ENCODE peak calls at places on chromosomes 12 and 14, in seven cellular contexts. B is GM12878, I is HCT116, D is H1, N is HepG2, Y is Panc1, P is K562. C is an unnamed sample.

GRCh38 chr12:96226801-96227348 is 32.7 kb downstream of the ELK3 start:
- DNase-seq in N (no peak), Y (no peak), P (no peak), B (no peak), D (no peak), I (no peak), C (no peak)

GRCh38 chr12:116370004-116370404 is 92.5 kb upstream of the MED13L start:
- DNase-seq in N (no peak), P (no peak), D (no peak), I (no peak), B (no peak), Y (no peak), C (no peak)

GRCh38 chr12:130307859-130308258 is 29.8 kb upstream of the PIWIL1 start:
- DNase-seq in I (no peak), Y (no peak), N (no peak), P (no peak), B (no peak), D (no peak), C (no peak)

GRCh38 chr14:61704554-61704953 is 9.2 kb downstream of the HIF1A start:
- DNase-seq in N (no peak), Y (no peak), P (no peak), B (no peak), D (no peak), I (no peak), C (no peak)

GRCh38 chr12:6959376-6960290 is 8.5 kb downstream of the PTPN6 start:
- DNase-seq in N (no peak), D (no peak), P (no peak), I (no peak), Y (no peak), B (no peak), C (no peak)

GRCh38 chr14:78606111-78606510 is 435.9 kb downstream of the NRXN3 start:
- DNase-seq in B (no peak), Y (no peak), D (no peak), N (no peak), I (no peak), P (no peak), C (no peak)

GRCh38 chr14:73526036-73526984 is 10.6 kb upstream of the ACOT1 start:
- DNase-seq in I (no peak), P (no peak), N (peak), Y (no peak), D (no peak), B (no peak), C (peak)

GRCh38 chr12:58969227-58969626 is 48.9 kb upstream of the LRIG3 start:
- DNase-seq in Y (no peak), P (no peak), D (no peak), I (no peak), N (no peak), B (no peak), C (no peak)

GRCh38 chr12:131528144-131528543 is 182.7 kb upstream of the SFSWAP start:
- DNase-seq in D (no peak), P (no peak), B (no peak), N (no peak), Y (no peak), I (no peak), C (no peak)

GRCh38 chr12:121400332-121401139 is 618 bp downstream of the RNF34 start:
- DNase-seq in B (peak), N (peak), P (peak), D (no peak), Y (no peak), I (peak), C (peak)

GRCh38 chr12:120628919-120629318 is 11.5 kb upstream of the CABP1 start:
- DNase-seq in I (no peak), Y (no peak), D (no peak), B (no peak), N (peak), P (peak), C (peak)

GRCh38 chr14:40028991-40029390 is 596.8 kb upstream of the FBXO33 start:
- DNase-seq in N (no peak), P (no peak), I (no peak), Y (no peak), D (no peak), B (no peak), C (no peak)

GRCh38 chr14:103019827-103020226 is 37.5 kb downstream of the CDC42BPB start:
- DNase-seq in P (no peak), I (no peak), B (no peak), Y (no peak), D (no peak), N (no peak), C (no peak)

GRCh38 chr14:60514378-60515243 is 5.7 kb downstream of the SIX6 start:
- DNase-seq in B (no peak), Y (no peak), I (no peak), N (peak), D (no peak), P (peak), C (peak)

GRCh38 chr14:101732128-101732527 is 29.4 kb upstream of the PPP2R5C start:
- DNase-seq in Y (no peak), B (no peak), D (no peak), I (peak), N (no peak), P (peak), C (no peak)

GRCh38 chr12:39931231-39931630 is 174.7 kb downstream of the SLC2A13 start:
- DNase-seq in N (no peak), P (no peak), I (no peak), Y (no peak), D (no peak), B (no peak), C (no peak)

GRCh38 chr12:130529781-130530180 is 186.3 kb downstream of the RIMBP2 start:
- DNase-seq in Y (no peak), D (no peak), B (no peak), N (no peak), P (no peak), I (no peak), C (no peak)

GRCh38 chr14:101216725-101217463 is 313.4 kb upstream of the RTL1 start:
- DNase-seq in Y (no peak), I (no peak), D (no peak), B (no peak), P (no peak), N (peak), C (no peak)

GRCh38 chr12:127115468-127116035 is 1151.4 kb upstream of the TMEM132C start:
- DNase-seq in D (no peak), B (no peak), P (peak), I (no peak), N (no peak), Y (no peak), C (no peak)

GRCh38 chr12:77019920-77020319 is 45.4 kb downstream of the E2F7 start:
- DNase-seq in N (no peak), I (no peak), P (no peak), B (no peak), D (no peak), Y (no peak), C (no peak)

GRCh38 chr14:104359301-104359968 is 220.1 kb upstream of the C14orf180 start:
- DNase-seq in Y (no peak), I (no peak), N (no peak), B (no peak), D (no peak), P (no peak), C (peak)

GRCh38 chr12:22684526-22685118 is 59.7 kb downstream of the ETNK1 start:
- DNase-seq in N (peak), D (no peak), P (peak), B (peak), I (peak), Y (no peak), C (peak)

GRCh38 chr12:87801860-87802720 is 227.1 kb downstream of the C12orf50 start:
- DNase-seq in Y (no peak), D (no peak), B (no peak), N (no peak), I (no peak), P (no peak), C (no peak)

GRCh38 chr12:111390894-111391293 is 14.8 kb upstream of the SH2B3 start:
- DNase-seq in Y (no peak), D (no peak), N (no peak), P (no peak), B (no peak), I (no peak), C (no peak)

GRCh38 chr12:79997115-79997805 is 62.4 kb upstream of the PPP1R12A start:
- DNase-seq in P (no peak), B (peak), D (no peak), N (no peak), Y (no peak), I (no peak), C (no peak)

GRCh38 chr14:74905595-74906142 is 17.4 kb downstream of the RPS6KL1 start:
- DNase-seq in N (peak), I (peak), D (no peak), Y (no peak), B (no peak), P (peak), C (peak)

GRCh38 chr12:46910830-46911229 is 85.0 kb upstream of the SLC38A4 start:
- DNase-seq in Y (no peak), B (no peak), N (no peak), D (no peak), P (no peak), I (no peak), C (no peak)

GRCh38 chr12:62760779-62761178 is 174.2 kb downstream of the PPM1H start:
- DNase-seq in P (peak), D (no peak), I (no peak), N (peak), Y (no peak), B (no peak), C (no peak)

GRCh38 chr14:98177551-98177950 is 1094.4 kb downstream of the BCL11B start:
- DNase-seq in N (no peak), P (no peak), B (no peak), I (no peak), D (no peak), Y (no peak), C (no peak)

GRCh38 chr12:132389526-132390286 is 60.3 kb upstream of the GALNT9 start:
- DNase-seq in D (no peak), N (no peak), I (no peak), P (no peak), Y (no peak), B (no peak), C (peak)

GRCh38 chr12:56338643-56339422 is at the start of gene IL23A:
- DNase-seq in B (peak), N (no peak), Y (no peak), I (no peak), P (no peak), D (peak), C (no peak)

GRCh38 chr14:105028251-105028927 is 7.5 kb upstream of the CDCA4 start:
- DNase-seq in Y (no peak), B (no peak), N (no peak), I (no peak), P (no peak), D (no peak), C (no peak)

GRCh38 chr12:5171701-5172100 is 128.0 kb downstream of the KCNA5 start:
- DNase-seq in B (no peak), N (peak), D (peak), Y (peak), I (peak), P (peak), C (peak)

GRCh38 chr12:76558684-76559276 is 791 bp downstream of the OSBPL8 start:
- DNase-seq in B (no peak), P (peak), N (peak), Y (no peak), I (no peak), D (peak), C (peak)

GRCh38 chr14:48726080-48726642 is 860.0 kb downstream of the RPS29 start:
- DNase-seq in B (no peak), I (no peak), Y (no peak), P (no peak), D (no peak), N (no peak), C (no peak)

GRCh38 chr12:38386238-38386985 is 69.8 kb downstream of the ALG10B start:
- DNase-seq in I (no peak), N (no peak), D (no peak), Y (no peak), P (no peak), B (no peak), C (no peak)

GRCh38 chr12:953776-954175 is 4.3 kb upstream of the RAD52 start:
- DNase-seq in P (peak), N (no peak), B (no peak), I (no peak), D (no peak), Y (no peak), C (no peak)

GRCh38 chr14:74962493-74962892 is 7.1 kb upstream of the PGF start:
- DNase-seq in I (no peak), Y (no peak), D (no peak), N (no peak), P (no peak), B (no peak), C (no peak)

GRCh38 chr14:29518335-29518734 is 409.3 kb downstream of the PRKD1 start:
- DNase-seq in Y (no peak), P (no peak), D (no peak), I (no peak), B (no peak), N (no peak), C (no peak)
- TF ChIP-seq SIN3A in Y (no peak), P (no peak), D (no peak), I (no peak), B (no peak), N (no peak), C (no peak)

DNA sequence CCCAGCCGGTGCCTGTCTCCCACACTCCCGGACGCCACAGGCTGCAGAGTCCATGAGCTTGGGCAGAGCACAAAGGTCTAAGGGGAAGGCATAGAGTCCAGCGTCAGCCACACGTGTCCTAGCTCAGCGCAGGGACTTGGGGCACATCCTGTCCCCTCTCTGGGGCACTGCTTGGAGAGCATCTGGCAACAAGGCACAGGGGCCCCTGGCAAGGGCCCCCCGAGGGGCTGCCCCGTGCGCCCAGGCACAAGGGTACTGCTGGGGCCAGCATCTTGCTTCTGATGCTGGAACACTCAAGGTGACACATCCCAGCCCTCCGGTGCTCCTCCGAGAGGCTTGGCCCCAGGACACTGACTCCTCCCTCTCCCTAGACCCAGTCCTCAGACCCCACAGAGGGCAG is 58.4 kb downstream of the BCL11B start:
- DNase-seq in P (no peak), Y (no peak), D (no peak), N (no peak), I (no peak), B (no peak), C (no peak)
- H3K4me3 ChIP-seq in P (no peak), Y (no peak), D (no peak), N (no peak), I (no peak), B (no peak), C (no peak)

DNA sequence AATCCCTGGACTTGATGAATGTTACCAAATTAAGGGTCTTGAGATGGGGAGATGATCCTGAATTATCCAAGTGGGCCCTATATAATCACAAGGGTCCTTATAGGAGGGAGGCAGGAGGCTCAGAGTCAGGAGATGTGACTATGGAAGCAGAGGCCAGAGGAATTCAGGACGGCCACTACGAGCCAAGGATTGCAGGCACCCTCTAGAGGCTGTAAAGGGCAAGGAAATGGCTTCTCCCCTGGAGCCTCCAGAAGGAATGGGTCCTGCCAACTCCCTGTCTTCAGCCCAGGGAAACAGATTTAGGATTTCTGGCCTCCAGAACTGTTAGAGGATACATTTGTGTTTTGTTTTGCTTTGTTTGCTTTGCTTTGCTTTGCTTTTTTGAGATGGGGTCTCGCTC is 8.8 kb downstream of the BDKRB1 start:
- DNase-seq in Y (no peak), I (no peak), B (no peak), D (no peak), P (peak), N (no peak), C (no peak)
- TF ChIP-seq SIN3A in Y (no peak), I (no peak), B (no peak), D (no peak), P (no peak), N (no peak), C (no peak)

DNA sequence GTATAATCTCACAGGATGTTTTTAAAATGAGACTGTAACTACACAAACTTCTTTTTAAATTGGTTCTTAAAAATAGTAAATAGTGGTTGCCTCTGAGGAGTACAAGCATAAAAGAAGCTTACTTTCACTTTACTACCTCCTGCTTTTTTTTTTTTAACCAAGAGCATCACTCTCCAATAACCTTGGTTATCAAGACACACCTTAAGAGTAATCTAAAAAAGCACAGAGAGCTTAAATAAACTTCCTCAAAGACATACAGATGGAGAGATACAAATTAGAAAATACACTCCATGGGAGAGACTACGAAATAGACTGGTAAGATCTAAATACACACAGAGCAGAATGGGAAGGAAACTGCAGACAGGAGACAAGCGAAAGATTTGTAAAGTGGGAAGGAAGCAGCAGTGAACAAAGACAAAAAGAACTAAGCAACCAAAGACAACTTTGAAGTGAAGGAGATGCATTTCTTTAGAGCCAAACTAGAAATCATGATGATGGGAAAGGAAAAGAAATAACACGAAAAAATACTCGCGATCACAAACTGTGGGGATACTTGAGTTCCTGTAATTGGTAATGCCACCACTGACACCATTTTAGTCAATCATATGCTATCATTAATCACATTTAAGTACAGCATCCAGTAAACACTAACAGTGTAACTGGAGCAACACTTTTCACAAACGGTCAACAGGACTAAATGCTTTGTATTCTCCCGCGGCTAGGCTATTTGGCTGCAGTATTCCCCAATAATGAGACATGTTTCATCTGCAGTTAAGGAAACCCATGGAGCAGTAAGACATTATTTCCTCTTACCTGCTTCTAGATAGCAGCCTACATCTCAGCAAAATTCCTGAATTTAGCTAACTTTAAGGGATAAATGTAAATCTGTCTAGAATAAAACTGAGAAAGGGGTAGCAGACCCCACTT is 8.2 kb downstream of the SINHCAF start:
- DNase-seq in D (no peak), Y (no peak), P (no peak), B (no peak), I (no peak), N (no peak), C (no peak)
- H3K4me3 ChIP-seq in D (peak), Y (peak), P (peak), B (peak), I (no peak), N (no peak), C (peak)

GRCh38 chr12:85688837-85689236 is 147.4 kb downstream of the RASSF9 start:
- DNase-seq in Y (no peak), B (no peak), D (no peak), N (no peak), P (no peak), I (no peak), C (no peak)
- TF ChIP-seq SIN3A in Y (no peak), B (no peak), D (no peak), N (no peak), P (no peak), I (no peak), C (no peak)

GRCh38 chr12:14259481-14260010 is 105.9 kb upstream of the ATF7IP start:
- DNase-seq in I (no peak), D (no peak), P (no peak), B (no peak), N (no peak), Y (no peak), C (no peak)
- H3K4me3 ChIP-seq in I (no peak), D (no peak), P (no peak), B (no peak), N (no peak), Y (no peak), C (no peak)

GRCh38 chr12:60822601-60823000 is 1226.8 kb downstream of the SLC16A7 start:
- DNase-seq in N (no peak), Y (no peak), I (no peak), P (no peak), B (no peak), D (no peak), C (no peak)

DNA sequence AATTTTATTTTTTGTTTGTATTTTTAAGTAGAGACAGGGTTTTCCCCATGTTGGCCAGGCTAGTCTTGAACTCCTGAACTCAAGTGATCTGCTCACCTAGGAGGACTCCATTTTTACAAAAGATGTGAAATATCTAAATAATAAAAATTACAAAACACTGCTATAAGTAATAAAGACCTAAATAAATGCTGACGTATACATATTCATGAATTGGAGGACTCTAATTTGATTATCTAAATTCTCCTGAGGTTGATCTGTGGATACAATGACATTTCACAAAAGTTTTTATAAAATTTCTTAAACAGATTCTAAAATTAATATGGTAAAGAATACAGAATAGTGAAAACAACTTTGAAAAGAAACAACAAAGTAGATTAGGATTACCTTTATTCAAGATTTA is 1224.0 kb downstream of the SLC16A7 start:
- DNase-seq in Y (no peak), B (no peak), P (no peak), N (no peak), D (no peak), I (no peak), C (no peak)
- TF ChIP-seq SIN3A in Y (no peak), B (no peak), P (no peak), N (no peak), D (no peak), I (no peak), C (no peak)

GRCh38 chr12:109994262-109995175 is 1.6 kb downstream of the GIT2 start:
- DNase-seq in B (no peak), Y (no peak), D (no peak), P (no peak), N (no peak), I (no peak), C (no peak)
- H3K4me3 ChIP-seq in B (peak), Y (peak), D (no peak), P (peak), N (peak), I (no peak), C (peak)